ENCODE peak calls at places on chromosomes 13 and 19, in six cellular contexts. One of them, this sample, is unnamed.

GRCh38 chr19:41114132-41114531 is at the start of gene CYP2F1:
- DNase-seq in cardiac fibroblast: no peak
- DNase-seq in SW 1271: no peak
- DNase-seq in fibroblast of gingiva: no peak
- DNase-seq in SK-N-MC: no peak
- DNase-seq in body of pancreas: no peak
- DNase-seq in this sample: no peak

GRCh38 chr13:63696055-63696454 is 2280.4 kb upstream of the PCDH20 start:
- DNase-seq in SK-N-MC: no peak
- DNase-seq in cardiac fibroblast: peak
- DNase-seq in body of pancreas: no peak
- DNase-seq in SW 1271: no peak
- DNase-seq in fibroblast of gingiva: peak
- DNase-seq in this sample: peak

GRCh38 chr13:41008349-41008980 is 10.7 kb downstream of the ELF1 start:
- DNase-seq in SW 1271: no peak
- DNase-seq in body of pancreas: no peak
- DNase-seq in fibroblast of gingiva: peak
- DNase-seq in SK-N-MC: no peak
- DNase-seq in cardiac fibroblast: peak
- DNase-seq in this sample: peak

GRCh38 chr19:13718733-13719132 is 45.6 kb upstream of the MRI1 start:
- DNase-seq in cardiac fibroblast: peak
- DNase-seq in fibroblast of gingiva: peak
- DNase-seq in body of pancreas: peak
- DNase-seq in SW 1271: no peak
- DNase-seq in SK-N-MC: peak
- DNase-seq in this sample: peak

GRCh38 chr19:10766681-10767201 is 48.9 kb downstream of the DNM2 start:
- DNase-seq in fibroblast of gingiva: peak
- DNase-seq in cardiac fibroblast: peak
- DNase-seq in body of pancreas: peak
- DNase-seq in SW 1271: no peak
- DNase-seq in SK-N-MC: no peak
- DNase-seq in this sample: peak

GRCh38 chr19:511101-511841 is 4.0 kb downstream of the TPGS1 start:
- DNase-seq in SK-N-MC: no peak
- DNase-seq in SW 1271: no peak
- DNase-seq in cardiac fibroblast: peak
- DNase-seq in body of pancreas: no peak
- DNase-seq in fibroblast of gingiva: no peak
- DNase-seq in this sample: no peak

GRCh38 chr19:29943615-29944014 is 1.6 kb downstream of the URI1 start:
- DNase-seq in body of pancreas: no peak
- DNase-seq in SW 1271: no peak
- DNase-seq in SK-N-MC: no peak
- DNase-seq in cardiac fibroblast: no peak
- DNase-seq in fibroblast of gingiva: no peak
- DNase-seq in this sample: no peak

GRCh38 chr13:104831823-104832222 is 1703.6 kb downstream of the EFNB2 start:
- DNase-seq in SW 1271: no peak
- DNase-seq in SK-N-MC: no peak
- DNase-seq in body of pancreas: no peak
- DNase-seq in cardiac fibroblast: no peak
- DNase-seq in fibroblast of gingiva: no peak
- DNase-seq in this sample: no peak

GRCh38 chr19:54949412-54949811 is 2.1 kb upstream of the NLRP7 start:
- DNase-seq in cardiac fibroblast: no peak
- DNase-seq in body of pancreas: no peak
- DNase-seq in fibroblast of gingiva: no peak
- DNase-seq in SK-N-MC: no peak
- DNase-seq in SW 1271: no peak
- DNase-seq in this sample: no peak

GRCh38 chr13:20565120-20565736 is 1.7 kb upstream of the IFT88 start:
- DNase-seq in SW 1271: no peak
- DNase-seq in body of pancreas: no peak
- DNase-seq in cardiac fibroblast: no peak
- DNase-seq in SK-N-MC: no peak
- DNase-seq in fibroblast of gingiva: no peak
- DNase-seq in this sample: no peak

GRCh38 chr19:23986623-23987022 is 71.9 kb downstream of the ZNF726 start:
- DNase-seq in cardiac fibroblast: no peak
- DNase-seq in fibroblast of gingiva: no peak
- DNase-seq in SK-N-MC: no peak
- DNase-seq in body of pancreas: no peak
- DNase-seq in SW 1271: no peak
- DNase-seq in this sample: no peak

GRCh38 chr13:31264146-31264545 is 64.4 kb downstream of the B3GLCT start:
- DNase-seq in SW 1271: no peak
- DNase-seq in cardiac fibroblast: no peak
- DNase-seq in body of pancreas: no peak
- DNase-seq in fibroblast of gingiva: no peak
- DNase-seq in SK-N-MC: no peak
- DNase-seq in this sample: no peak

This sample was measured in fibroblast of lung.